ENCODE peak calls at places on chromosomes 1 and 21, in seven cellular contexts. One of them, this sample, is unnamed. For H3K4me1 and H3K9me3, the result is how much of the 10 kb centered on the place peaks cover.

GRCh38 chr1:222798111-222798510 is 16.7 kb upstream of the DISP1 start:
- DNase-seq in H1: no peak
- DNase-seq in OCI-LY7: no peak
- DNase-seq in mesenchymal stem cell: peak
- DNase-seq in HepG2: peak
- DNase-seq in PC-3: peak
- DNase-seq in neural progenitor cell: no peak
- DNase-seq in this sample: no peak

GRCh38 chr1:180568211-180568610 is 9.4 kb downstream of the OVAAL start:
- DNase-seq in PC-3: no peak
- DNase-seq in HepG2: no peak
- DNase-seq in H1: no peak
- DNase-seq in neural progenitor cell: no peak
- DNase-seq in OCI-LY7: no peak
- DNase-seq in mesenchymal stem cell: no peak
- DNase-seq in this sample: no peak

GRCh38 chr1:164504699-164505098 is 54.3 kb upstream of the PBX1 start:
- DNase-seq in OCI-LY7: no peak
- DNase-seq in neural progenitor cell: no peak
- DNase-seq in HepG2: no peak
- DNase-seq in PC-3: peak
- DNase-seq in H1: no peak
- DNase-seq in mesenchymal stem cell: peak
- DNase-seq in this sample: no peak

GRCh38 chr1:228993106-228993505 is 257.8 kb downstream of the RHOU start:
- DNase-seq in neural progenitor cell: no peak
- DNase-seq in mesenchymal stem cell: no peak
- DNase-seq in PC-3: no peak
- DNase-seq in H1: no peak
- DNase-seq in OCI-LY7: no peak
- DNase-seq in HepG2: no peak
- DNase-seq in this sample: no peak

GRCh38 chr1:17553970-17554369 is 14.5 kb downstream of the ARHGEF10L start:
- DNase-seq in OCI-LY7: no peak
- DNase-seq in PC-3: peak
- DNase-seq in neural progenitor cell: no peak
- DNase-seq in mesenchymal stem cell: peak
- DNase-seq in HepG2: no peak
- DNase-seq in H1: no peak
- DNase-seq in this sample: no peak

GRCh38 chr1:28646040-28646439 is 2.4 kb upstream of the RNU11 start:
- DNase-seq in neural progenitor cell: no peak
- DNase-seq in PC-3: no peak
- DNase-seq in H1: no peak
- DNase-seq in mesenchymal stem cell: peak
- DNase-seq in HepG2: peak
- DNase-seq in OCI-LY7: no peak
- DNase-seq in this sample: no peak

GRCh38 chr1:175216444-175216843 is 23.9 kb upstream of the KIAA0040 start:
- DNase-seq in HepG2: no peak
- DNase-seq in mesenchymal stem cell: no peak
- DNase-seq in OCI-LY7: no peak
- DNase-seq in neural progenitor cell: no peak
- DNase-seq in H1: no peak
- DNase-seq in PC-3: no peak
- DNase-seq in this sample: no peak

GRCh38 chr1:67973061-67973460 is 77.4 kb downstream of the DIRAS3 start:
- DNase-seq in OCI-LY7: no peak
- DNase-seq in PC-3: no peak
- DNase-seq in mesenchymal stem cell: no peak
- DNase-seq in H1: no peak
- DNase-seq in HepG2: no peak
- DNase-seq in neural progenitor cell: no peak
- DNase-seq in this sample: no peak

GRCh38 chr21:38609580-38609979 is 111.3 kb upstream of the ERG start:
- DNase-seq in neural progenitor cell: no peak
- DNase-seq in H1: no peak
- DNase-seq in PC-3: no peak
- DNase-seq in OCI-LY7: no peak
- DNase-seq in HepG2: no peak
- DNase-seq in mesenchymal stem cell: no peak
- DNase-seq in this sample: no peak

GRCh38 chr1:16716691-16717173 is 23.6 kb upstream of the RNU1-4 start:
- DNase-seq in mesenchymal stem cell: no peak
- DNase-seq in H1: no peak
- DNase-seq in HepG2: no peak
- DNase-seq in neural progenitor cell: no peak
- DNase-seq in OCI-LY7: peak
- DNase-seq in PC-3: peak
- DNase-seq in this sample: peak

GRCh38 chr1:119626841-119627240 is 21.2 kb downstream of the ZNF697 start:
- DNase-seq in H1: no peak
- DNase-seq in OCI-LY7: no peak
- DNase-seq in neural progenitor cell: no peak
- DNase-seq in mesenchymal stem cell: no peak
- DNase-seq in HepG2: no peak
- DNase-seq in PC-3: no peak
- DNase-seq in this sample: no peak

GRCh38 chr21:31713973-31714740 is 17.8 kb downstream of the SCAF4 start:
- DNase-seq in PC-3: peak
- DNase-seq in mesenchymal stem cell: peak
- DNase-seq in H1: no peak
- DNase-seq in HepG2: no peak
- DNase-seq in OCI-LY7: no peak
- DNase-seq in neural progenitor cell: no peak
- DNase-seq in this sample: no peak

GRCh38 chr1:33712176-33712575 is 151.7 kb upstream of the HMGB4 start:
- DNase-seq in HepG2: no peak
- DNase-seq in OCI-LY7: no peak
- DNase-seq in PC-3: no peak
- DNase-seq in mesenchymal stem cell: no peak
- DNase-seq in H1: no peak
- DNase-seq in neural progenitor cell: no peak
- DNase-seq in this sample: no peak

GRCh38 chr1:243930822-243931671 is 81.0 kb upstream of the AKT3 start:
- DNase-seq in mesenchymal stem cell: peak
- DNase-seq in HepG2: no peak
- DNase-seq in neural progenitor cell: peak
- DNase-seq in H1: peak
- DNase-seq in OCI-LY7: no peak
- DNase-seq in PC-3: no peak
- DNase-seq in this sample: peak

GRCh38 chr1:76053021-76053420 is 21.5 kb upstream of the ST6GALNAC3 start:
- DNase-seq in PC-3: no peak
- DNase-seq in H1: peak
- DNase-seq in OCI-LY7: no peak
- DNase-seq in mesenchymal stem cell: peak
- DNase-seq in HepG2: no peak
- DNase-seq in neural progenitor cell: peak
- DNase-seq in this sample: peak

GRCh38 chr1:234139966-234140365 is 233.3 kb upstream of the COA6 start:
- DNase-seq in OCI-LY7: no peak
- DNase-seq in H1: no peak
- DNase-seq in PC-3: peak
- DNase-seq in neural progenitor cell: no peak
- DNase-seq in mesenchymal stem cell: peak
- DNase-seq in HepG2: peak
- DNase-seq in this sample: no peak

GRCh38 chr1:165564561-165564960 is 20.8 kb downstream of the LRRC52 start:
- DNase-seq in HepG2: no peak
- DNase-seq in H1: no peak
- DNase-seq in PC-3: no peak
- DNase-seq in OCI-LY7: no peak
- DNase-seq in mesenchymal stem cell: no peak
- DNase-seq in neural progenitor cell: no peak
- DNase-seq in this sample: no peak

GRCh38 chr1:65146908-65147423 is 1.0 kb upstream of the AK4 start:
- DNase-seq in HepG2: no peak
- DNase-seq in H1: no peak
- DNase-seq in mesenchymal stem cell: peak
- DNase-seq in neural progenitor cell: no peak
- DNase-seq in PC-3: peak
- DNase-seq in OCI-LY7: no peak
- DNase-seq in this sample: no peak

GRCh38 chr1:212007896-212008295 is 27.5 kb downstream of the INTS7 start:
- DNase-seq in OCI-LY7: no peak
- DNase-seq in PC-3: no peak
- DNase-seq in HepG2: no peak
- DNase-seq in H1: no peak
- DNase-seq in neural progenitor cell: no peak
- DNase-seq in mesenchymal stem cell: no peak
- DNase-seq in this sample: no peak

GRCh38 chr1:166974647-166975345 is 544 bp downstream of the ILDR2 start:
- DNase-seq in H1: no peak
- DNase-seq in OCI-LY7: peak
- DNase-seq in PC-3: no peak
- DNase-seq in neural progenitor cell: peak
- DNase-seq in mesenchymal stem cell: no peak
- DNase-seq in HepG2: no peak
- DNase-seq in this sample: no peak

GRCh38 chr1:205430631-205431305 is 8.9 kb upstream of the LEMD1 start:
- DNase-seq in mesenchymal stem cell: peak
- DNase-seq in OCI-LY7: peak
- DNase-seq in H1: peak
- DNase-seq in PC-3: peak
- DNase-seq in neural progenitor cell: peak
- DNase-seq in HepG2: no peak
- DNase-seq in this sample: peak

GRCh38 chr1:115299266-115299665 is 38.8 kb downstream of the NGF start:
- DNase-seq in HepG2: no peak
- DNase-seq in mesenchymal stem cell: no peak
- DNase-seq in H1: no peak
- DNase-seq in neural progenitor cell: no peak
- DNase-seq in PC-3: no peak
- DNase-seq in OCI-LY7: no peak
- DNase-seq in this sample: no peak

GRCh38 chr1:230866171-230866811 is 2.0 kb downstream of the C1orf198 start:
- DNase-seq in OCI-LY7: no peak
- DNase-seq in HepG2: no peak
- DNase-seq in H1: no peak
- DNase-seq in mesenchymal stem cell: peak
- DNase-seq in PC-3: no peak
- DNase-seq in neural progenitor cell: no peak
- DNase-seq in this sample: no peak

GRCh38 chr1:83910461-83910860 is 88.5 kb downstream of the TTLL7 start:
- DNase-seq in PC-3: no peak
- DNase-seq in H1: no peak
- DNase-seq in neural progenitor cell: no peak
- DNase-seq in OCI-LY7: no peak
- DNase-seq in HepG2: no peak
- DNase-seq in mesenchymal stem cell: no peak
- DNase-seq in this sample: no peak

GRCh38 chr1:153568367-153569099 is 2.9 kb upstream of the S100A2 start:
- DNase-seq in H1: peak
- DNase-seq in mesenchymal stem cell: peak
- DNase-seq in neural progenitor cell: peak
- DNase-seq in PC-3: peak
- DNase-seq in HepG2: peak
- DNase-seq in OCI-LY7: peak
- DNase-seq in this sample: peak

DNA sequence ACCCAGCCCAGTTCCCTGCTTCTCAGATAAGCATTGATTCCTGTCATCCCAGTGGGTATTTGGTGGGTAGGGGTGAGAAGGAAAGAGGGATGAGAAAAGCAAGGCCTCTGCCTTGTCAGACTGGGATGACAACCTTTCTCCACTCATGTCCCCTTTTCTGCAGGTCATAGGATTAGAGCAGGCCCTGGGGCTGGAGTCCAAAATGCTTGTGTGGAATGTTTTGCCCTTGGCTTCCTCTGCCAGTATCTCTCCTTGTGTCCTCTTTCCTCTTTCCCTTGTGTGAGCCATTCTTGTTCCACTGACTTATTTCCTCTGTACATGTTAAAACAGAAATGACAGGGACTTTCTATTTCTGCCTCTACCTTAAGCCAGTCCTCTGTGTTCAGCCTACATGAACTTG is 4.1 kb downstream of the ATP2B4 start:
- DNase-seq in HepG2: no peak
- DNase-seq in mesenchymal stem cell: no peak
- DNase-seq in PC-3: no peak
- DNase-seq in OCI-LY7: no peak
- DNase-seq in H1: no peak
- DNase-seq in neural progenitor cell: no peak
- DNase-seq in this sample: no peak
- H3K4me1 ChIP-seq in HepG2: under half
- H3K4me1 ChIP-seq in mesenchymal stem cell: under half
- H3K4me1 ChIP-seq in PC-3: under half
- H3K4me1 ChIP-seq in OCI-LY7: under half
- H3K4me1 ChIP-seq in H1: under half
- H3K4me1 ChIP-seq in neural progenitor cell: under half
- H3K4me1 ChIP-seq in this sample: under half

DNA sequence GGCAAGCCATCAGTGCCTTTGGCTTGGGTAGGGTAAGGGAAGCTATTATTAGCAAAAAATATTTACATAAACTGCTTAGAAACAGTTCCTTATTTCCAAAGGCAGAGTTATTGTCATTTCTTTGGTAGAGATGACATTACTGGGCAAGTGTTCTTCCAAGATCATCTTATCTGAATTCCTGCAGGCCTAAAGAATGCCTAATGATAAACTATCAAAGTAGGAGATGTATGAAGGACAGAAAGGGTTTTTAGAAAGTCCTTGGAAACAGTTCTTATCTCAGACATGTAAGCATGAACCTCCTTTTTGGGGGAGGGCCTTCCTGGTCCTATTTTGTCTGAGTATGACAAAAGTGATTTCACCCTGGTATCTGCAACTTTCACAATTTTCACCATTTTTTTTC is 5.1 kb upstream of the FRRS1 start:
- DNase-seq in HepG2: no peak
- DNase-seq in H1: no peak
- DNase-seq in mesenchymal stem cell: no peak
- DNase-seq in PC-3: no peak
- DNase-seq in OCI-LY7: no peak
- DNase-seq in neural progenitor cell: no peak
- DNase-seq in this sample: no peak
- H2AFZ ChIP-seq in HepG2: no peak
- H2AFZ ChIP-seq in H1: no peak
- H2AFZ ChIP-seq in mesenchymal stem cell: no peak
- H2AFZ ChIP-seq in PC-3: no peak
- H2AFZ ChIP-seq in OCI-LY7: peak
- H2AFZ ChIP-seq in neural progenitor cell: no peak
- H2AFZ ChIP-seq in this sample: no peak

GRCh38 chr1:2962946-2963345 is 58.3 kb upstream of the ACTRT2 start:
- DNase-seq in neural progenitor cell: no peak
- DNase-seq in HepG2: no peak
- DNase-seq in PC-3: no peak
- DNase-seq in OCI-LY7: no peak
- DNase-seq in mesenchymal stem cell: no peak
- DNase-seq in H1: no peak
- DNase-seq in this sample: no peak
- H3K9me3 ChIP-seq in neural progenitor cell: under half
- H3K9me3 ChIP-seq in HepG2: under half
- H3K9me3 ChIP-seq in PC-3: under half
- H3K9me3 ChIP-seq in OCI-LY7: under half
- H3K9me3 ChIP-seq in mesenchymal stem cell: under half
- H3K9me3 ChIP-seq in H1: half or more
- H3K9me3 ChIP-seq in this sample: half or more

DNA sequence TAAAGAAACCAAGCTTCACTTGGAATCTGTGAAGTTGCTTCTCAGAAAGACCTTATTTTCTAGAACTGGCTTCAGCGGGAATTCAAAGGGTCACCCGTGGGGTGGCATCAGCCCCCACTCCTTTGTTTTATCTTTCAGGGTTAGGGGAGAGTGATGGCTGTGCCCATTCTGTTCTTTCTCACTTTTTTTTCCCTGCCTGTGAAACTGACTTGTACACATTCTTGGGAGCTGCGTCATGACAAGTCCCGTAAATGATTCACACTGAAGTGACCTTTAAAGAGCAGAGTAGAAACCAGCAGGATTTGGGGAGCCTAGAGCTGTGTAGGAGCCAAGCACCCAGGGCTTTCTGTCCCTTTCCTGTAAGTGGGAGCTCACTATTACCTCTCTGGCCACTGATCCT is 43.8 kb downstream of the SLC44A3 start:
- DNase-seq in H1: no peak
- DNase-seq in OCI-LY7: no peak
- DNase-seq in mesenchymal stem cell: peak
- DNase-seq in neural progenitor cell: no peak
- DNase-seq in HepG2: peak
- DNase-seq in PC-3: peak
- DNase-seq in this sample: no peak
- H3K4me1 ChIP-seq in H1: under half
- H3K4me1 ChIP-seq in OCI-LY7: under half
- H3K4me1 ChIP-seq in mesenchymal stem cell: under half
- H3K4me1 ChIP-seq in neural progenitor cell: under half
- H3K4me1 ChIP-seq in HepG2: under half
- H3K4me1 ChIP-seq in PC-3: half or more
- H3K4me1 ChIP-seq in this sample: under half